ENCODE peak calls at places on chromosomes 4 and X, in seven cellular contexts. W is stimulated activated CD8-positive, alpha-beta memory T cell treated with anti-CD3 and anti-CD28 coated beads, Interleukin-2, amount 100 ng/mL, for 1 hour; C is skeletal muscle cell; D is left ventricle myocardium superior; B is H4; T is activated CD4-positive, alpha-beta T cell treated with anti-CD3 and anti-CD28 coated beads for 4 hours; M is germinal center. P is an unnamed sample.

GRCh38 chrX:56975611-56976010 is 19.7 kb downstream of the SPIN3 start:
- DNase-seq in M (no peak), T (no peak), W (no peak), C (no peak), D (no peak), B (no peak), P (no peak)

GRCh38 chr4:138562544-138562961 is 320.4 kb upstream of the SLC7A11 start:
- DNase-seq in D (no peak), W (no peak), B (peak), M (no peak), T (no peak), C (peak), P (no peak)

GRCh38 chrX:11908371-11908770 is 150.3 kb downstream of the MSL3 start:
- DNase-seq in C (no peak), B (no peak), M (peak), D (no peak), W (no peak), T (peak), P (peak)

GRCh38 chrX:150200820-150201287 is 162.3 kb upstream of the MAMLD1 start:
- DNase-seq in D (no peak), C (peak), B (peak), W (peak), M (peak), T (peak), P (no peak)

GRCh38 chr4:74873545-74874295 is 59.2 kb upstream of the PARM1 start:
- DNase-seq in D (no peak), M (peak), W (no peak), T (no peak), B (no peak), C (no peak), P (no peak)

GRCh38 chr4:39134674-39135073 is 47.7 kb upstream of the WDR19 start:
- DNase-seq in W (no peak), M (no peak), D (no peak), T (no peak), B (no peak), C (no peak), P (no peak)

GRCh38 chr4:38565271-38566199 is 98.5 kb upstream of the KLF3 start:
- DNase-seq in M (no peak), D (peak), B (no peak), C (no peak), T (no peak), W (no peak), P (no peak)

GRCh38 chr4:133594246-133595207 is 445.4 kb downstream of the PCDH10 start:
- DNase-seq in B (peak), W (no peak), D (no peak), C (no peak), M (no peak), T (no peak), P (peak)

GRCh38 chr4:13543648-13544555 is at the start of gene NKX3-2:
- DNase-seq in B (no peak), D (peak), C (no peak), M (no peak), T (no peak), W (no peak), P (peak)